ENCODE peak calls at places on chromosomes 13 and 19, in eight cellular contexts. I, W, B, S, A, G, D and M are unnamed samples.

GRCh38 chr19:5534787-5535586 is 32.8 kb downstream of the TINCR start:
- DNase-seq in S (no peak), W (peak), I (no peak), G (no peak), D (peak), B (peak), A (peak), M (no peak)

GRCh38 chr19:4575978-4576933 is 16.8 kb upstream of the SEMA6B start:
- DNase-seq in I (no peak), S (peak), W (peak), A (peak), G (no peak), B (peak), D (peak), M (peak)

GRCh38 chr19:49415102-49415809 is 8.0 kb downstream of the PTH2 start:
- DNase-seq in A (no peak), B (no peak), S (no peak), I (no peak), D (no peak), G (no peak), W (no peak), M (no peak)

GRCh38 chr13:27578121-27579030 is 42.0 kb downstream of the LNX2 start:
- DNase-seq in S (no peak), A (no peak), B (no peak), W (no peak), I (no peak), D (no peak), G (peak), M (no peak)

GRCh38 chr19:42658148-42658547 is 63.4 kb upstream of the CEACAM8 start:
- DNase-seq in I (no peak), A (no peak), W (no peak), S (no peak), B (no peak), G (no peak), D (no peak), M (no peak)

GRCh38 chr19:30011051-30011578 is 69.1 kb downstream of the URI1 start:
- DNase-seq in D (no peak), W (no peak), I (no peak), G (no peak), S (no peak), A (no peak), B (no peak), M (no peak)

GRCh38 chr19:33410915-33411401 is 37.4 kb downstream of the CEBPG start:
- DNase-seq in I (no peak), B (no peak), W (no peak), D (no peak), G (no peak), A (no peak), S (no peak), M (peak)

GRCh38 chr13:46058268-46058667 is 5.7 kb upstream of the ZC3H13 start:
- DNase-seq in A (no peak), W (no peak), I (no peak), D (no peak), G (no peak), B (no peak), S (no peak), M (no peak)

GRCh38 chr19:21221653-21222052 is 79.8 kb downstream of the ZNF431 start:
- DNase-seq in I (no peak), G (no peak), W (no peak), S (no peak), A (no peak), B (no peak), D (no peak), M (no peak)

GRCh38 chr19:13398780-13399726 is 107.2 kb downstream of the CACNA1A start:
- DNase-seq in D (no peak), S (no peak), A (no peak), G (peak), I (no peak), B (peak), W (no peak), M (no peak)

GRCh38 chr13:113043001-113043630 is 62.5 kb upstream of the F7 start:
- DNase-seq in D (no peak), W (no peak), I (no peak), S (no peak), B (no peak), G (no peak), A (no peak), M (no peak)

GRCh38 chr19:18397242-18398202 is at the start of gene LRRC25:
- DNase-seq in G (no peak), B (no peak), D (no peak), W (no peak), S (peak), A (no peak), I (peak), M (no peak)

GRCh38 chr19:18117692-18118378 is 20.3 kb downstream of the MAST3 start:
- DNase-seq in B (peak), I (peak), G (peak), S (peak), D (peak), A (peak), W (peak), M (peak)